ENCODE peak calls at places on chromosome 10, in four cellular contexts. F is pancreas, H is Panc1, V is PC-9. O is an unnamed sample.

GRCh38 chr10:86650151-86650550 is 4.2 kb upstream of the OPN4 start:
- DNase-seq in F (no peak), H (no peak), V (no peak), O (no peak)

GRCh38 chr10:46286991-46287693 is at the start of gene ANTXRL:
- DNase-seq in F (no peak), H (no peak), V (no peak), O (no peak)

GRCh38 chr10:23994459-23995046 is 214.4 kb upstream of the KIAA1217 start:
- DNase-seq in F (peak), H (peak), V (no peak), O (peak)

GRCh38 chr10:129969528-129970264 is 5.6 kb upstream of the EBF3 start:
- DNase-seq in F (no peak), H (no peak), V (no peak), O (no peak)

GRCh38 chr10:95728535-95728934 is 27.4 kb upstream of the ENTPD1 start:
- DNase-seq in F (no peak), H (no peak), V (no peak), O (peak)

GRCh38 chr10:30736685-30737232 is 107.2 kb upstream of the LYZL2 start:
- DNase-seq in F (no peak), H (peak), V (peak), O (peak)

GRCh38 chr10:103554488-103555320 is 61.2 kb downstream of the NEURL1 start:
- DNase-seq in F (no peak), H (no peak), V (no peak), O (peak)

GRCh38 chr10:120121768-120122167 is 229.2 kb downstream of the SEC23IP start:
- DNase-seq in F (no peak), H (no peak), V (no peak), O (no peak)

GRCh38 chr10:60073397-60073780 is 167.0 kb upstream of the CCDC6 start:
- DNase-seq in F (no peak), H (no peak), V (no peak), O (no peak)

GRCh38 chr10:59072038-59072437 is 104.4 kb upstream of the PHYHIPL start:
- DNase-seq in F (no peak), H (no peak), V (no peak), O (no peak)

GRCh38 chr10:4775808-4776207 is 50.2 kb upstream of the AKR1E2 start:
- DNase-seq in F (no peak), H (no peak), V (no peak), O (peak)

GRCh38 chr10:103661198-103661950 is 167.9 kb downstream of the NEURL1 start:
- DNase-seq in F (peak), H (no peak), V (peak), O (peak)

GRCh38 chr10:113062977-113063967 is 113.2 kb downstream of the TCF7L2 start:
- DNase-seq in F (no peak), H (no peak), V (no peak), O (peak)

GRCh38 chr10:7491949-7492659 is 81.3 kb upstream of the SFMBT2 start:
- DNase-seq in F (no peak), H (no peak), V (no peak), O (no peak)

GRCh38 chr10:124182088-124182541 is 88.7 kb upstream of the CHST15 start:
- DNase-seq in F (no peak), H (no peak), V (no peak), O (no peak)

GRCh38 chr10:129849452-129849750 is 114.7 kb downstream of the EBF3 start:
- DNase-seq in F (no peak), H (no peak), V (no peak), O (no peak)

GRCh38 chr10:78696791-78697420 is 371.9 kb upstream of the ZMIZ1 start:
- DNase-seq in F (no peak), H (no peak), V (no peak), O (no peak)

GRCh38 chr10:61389887-61390286 is 63.3 kb downstream of the TMEM26 start:
- DNase-seq in F (no peak), H (no peak), V (no peak), O (no peak)

GRCh38 chr10:130737622-130738021 is 573.9 kb downstream of the TCERG1L start:
- DNase-seq in F (no peak), H (no peak), V (no peak), O (no peak)

GRCh38 chr10:22803201-22803895 is 89.0 kb upstream of the PIP4K2A start:
- DNase-seq in F (no peak), H (no peak), V (peak), O (no peak)

GRCh38 chr10:104330168-104331117 is 7.8 kb downstream of the ITPRIP start:
- DNase-seq in F (no peak), H (no peak), V (peak), O (peak)

GRCh38 chr10:12195281-12195602 is 449 bp downstream of the NUDT5 start:
- DNase-seq in F (no peak), H (no peak), V (no peak), O (no peak)

GRCh38 chr10:126235091-126235978 is 152.9 kb downstream of the ADAM12 start:
- DNase-seq in F (no peak), H (no peak), V (peak), O (no peak)

GRCh38 chr10:71719464-71720303 is at the start of gene C10orf105:
- DNase-seq in F (no peak), H (no peak), V (no peak), O (no peak)

GRCh38 chr10:48501806-48502771 is 102.8 kb downstream of the ARHGAP22 start:
- DNase-seq in F (no peak), H (no peak), V (no peak), O (no peak)

GRCh38 chr10:128047991-128048826 is 78.0 kb downstream of the MKI67 start:
- DNase-seq in F (no peak), H (no peak), V (no peak), O (peak)

GRCh38 chr10:50740351-50740688 is 584 bp downstream of the ASAH2B start:
- DNase-seq in F (no peak), H (no peak), V (peak), O (peak)

GRCh38 chr10:115441907-115442520 is 348.8 kb downstream of the ATRNL1 start:
- DNase-seq in F (no peak), H (no peak), V (no peak), O (no peak)
- TF ChIP-seq CTCF in F (no peak), H (peak), V (no peak), O (no peak)

DNA sequence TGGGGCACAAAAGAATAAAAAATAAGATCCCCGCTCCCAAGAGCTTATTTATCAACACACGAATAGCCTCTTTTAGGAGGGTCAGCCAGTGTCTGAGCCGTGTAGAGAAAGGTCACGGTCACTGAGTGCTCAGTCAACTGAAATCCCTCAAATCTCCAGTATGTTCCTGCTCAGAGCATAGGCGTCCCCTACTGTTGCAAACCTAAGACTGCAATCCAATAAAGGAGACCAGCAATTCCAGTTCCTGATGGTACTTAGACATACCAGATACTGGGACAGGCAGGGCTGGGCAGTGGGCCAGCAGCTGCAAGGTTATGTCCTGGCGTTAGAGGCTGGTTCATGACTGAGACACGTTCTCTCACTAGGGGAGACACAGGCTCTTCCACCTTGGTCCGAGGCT is 93.6 kb downstream of the CACNB2 start:
- DNase-seq in F (peak), H (no peak), V (no peak), O (no peak)
- TF ChIP-seq CTCF in F (no peak), H (peak), V (no peak), O (no peak)

GRCh38 chr10:68981074-68981473 is 7.5 kb upstream of the KIFBP start:
- DNase-seq in F (no peak), H (no peak), V (no peak), O (no peak)
- TF ChIP-seq CTCF in F (no peak), H (peak), V (peak), O (peak)

GRCh38 chr10:34219860-34220518 is 595.1 kb downstream of the PARD3 start:
- DNase-seq in F (no peak), H (no peak), V (no peak), O (no peak)

GRCh38 chr10:34228066-34228465 is 587.0 kb downstream of the PARD3 start:
- DNase-seq in F (no peak), H (no peak), V (no peak), O (no peak)

GRCh38 chr10:34222359-34222758 is 592.7 kb downstream of the PARD3 start:
- DNase-seq in F (no peak), H (no peak), V (no peak), O (no peak)

DNA sequence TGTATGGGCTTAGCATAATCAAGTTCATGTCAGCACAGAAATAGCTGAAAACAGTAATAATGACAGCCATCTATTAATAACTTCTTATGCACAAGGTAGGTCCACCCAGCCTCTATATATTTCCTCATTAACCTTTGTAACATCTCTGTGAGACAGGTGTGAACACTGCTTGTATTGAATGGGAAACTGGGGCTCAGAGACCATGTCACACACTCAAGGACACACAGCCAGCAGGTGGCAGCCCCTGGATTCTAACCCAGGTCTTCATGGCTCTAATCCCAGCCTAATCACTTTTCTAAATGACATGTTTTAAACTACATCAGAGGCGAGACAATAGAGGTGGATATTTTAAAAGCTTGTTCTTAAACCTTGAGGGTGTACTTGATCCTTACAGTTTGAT is 591.4 kb downstream of the PARD3 start:
- DNase-seq in F (no peak), H (no peak), V (no peak), O (no peak)
- TF ChIP-seq CTCF in F (no peak), H (peak), V (no peak), O (peak)

GRCh38 chr10:116691079-116691398 is 51.3 kb downstream of the HSPA12A start:
- DNase-seq in F (no peak), H (no peak), V (no peak), O (no peak)
- TF ChIP-seq CTCF in F (no peak), H (peak), V (no peak), O (no peak)

O was measured in fibroblast of villous mesenchyme.